ENCODE peak calls at places on chromosomes 1 and 21, in ten cellular contexts. One of them, this sample, is unnamed.

GRCh38 chr1:230268371-230269170 is 157.6 kb downstream of the PGBD5 start:
- DNase-seq in GM23338: peak; percentile 85
- DNase-seq in AG04450: peak; percentile 38
- DNase-seq in ovary: no peak
- DNase-seq in uterus: peak; percentile 14
- DNase-seq in Caco-2: peak; percentile 67
- DNase-seq in A549: peak; percentile 89
- DNase-seq in adrenal gland: peak; percentile 63
- DNase-seq in pancreas: peak; percentile 60
- DNase-seq in HFF-Myc: peak; percentile 46
- DNase-seq in this sample: peak; percentile 36

GRCh38 chr1:53893999-53894636 is at the start of gene DIO1:
- DNase-seq in GM23338: peak; percentile 47
- DNase-seq in AG04450: no peak
- DNase-seq in ovary: no peak
- DNase-seq in uterus: no peak
- DNase-seq in Caco-2: peak; percentile 71
- DNase-seq in A549: no peak
- DNase-seq in adrenal gland: no peak
- DNase-seq in pancreas: no peak
- DNase-seq in HFF-Myc: no peak
- DNase-seq in this sample: no peak

GRCh38 chr1:201695607-201696006 is 133.3 kb upstream of the IPO9 start:
- DNase-seq in GM23338: no peak
- DNase-seq in AG04450: no peak
- DNase-seq in ovary: no peak
- DNase-seq in uterus: no peak
- DNase-seq in Caco-2: no peak
- DNase-seq in A549: no peak
- DNase-seq in adrenal gland: no peak
- DNase-seq in pancreas: peak; percentile 38
- DNase-seq in HFF-Myc: no peak
- DNase-seq in this sample: no peak

GRCh38 chr1:182478238-182478637 is 28.3 kb downstream of the RGSL1 start:
- DNase-seq in GM23338: no peak
- DNase-seq in AG04450: no peak
- DNase-seq in ovary: no peak
- DNase-seq in uterus: no peak
- DNase-seq in Caco-2: no peak
- DNase-seq in A549: no peak
- DNase-seq in adrenal gland: no peak
- DNase-seq in pancreas: no peak
- DNase-seq in HFF-Myc: no peak
- DNase-seq in this sample: no peak

GRCh38 chr1:205237526-205238484 is 10.1 kb downstream of the TMCC2 start:
- DNase-seq in GM23338: no peak
- DNase-seq in AG04450: no peak
- DNase-seq in ovary: no peak
- DNase-seq in uterus: no peak
- DNase-seq in Caco-2: no peak
- DNase-seq in A549: no peak
- DNase-seq in adrenal gland: no peak
- DNase-seq in pancreas: no peak
- DNase-seq in HFF-Myc: no peak
- DNase-seq in this sample: no peak

GRCh38 chr21:44582980-44583799 is 2.8 kb upstream of the KRTAP10-5 start:
- DNase-seq in GM23338: no peak
- DNase-seq in AG04450: no peak
- DNase-seq in ovary: no peak
- DNase-seq in uterus: no peak
- DNase-seq in Caco-2: no peak
- DNase-seq in A549: no peak
- DNase-seq in adrenal gland: no peak
- DNase-seq in pancreas: no peak
- DNase-seq in HFF-Myc: no peak
- DNase-seq in this sample: no peak

GRCh38 chr1:91916811-91917460 is 31.0 kb upstream of the TGFBR3 start:
- DNase-seq in GM23338: peak; percentile 33
- DNase-seq in AG04450: no peak
- DNase-seq in ovary: no peak
- DNase-seq in uterus: no peak
- DNase-seq in Caco-2: peak; percentile 23
- DNase-seq in A549: no peak
- DNase-seq in adrenal gland: no peak
- DNase-seq in pancreas: no peak
- DNase-seq in HFF-Myc: no peak
- DNase-seq in this sample: no peak

GRCh38 chr1:214234635-214235025 is 46.3 kb upstream of the SMYD2 start:
- DNase-seq in GM23338: no peak
- DNase-seq in AG04450: no peak
- DNase-seq in ovary: no peak
- DNase-seq in uterus: no peak
- DNase-seq in Caco-2: no peak
- DNase-seq in A549: no peak
- DNase-seq in adrenal gland: no peak
- DNase-seq in pancreas: no peak
- DNase-seq in HFF-Myc: no peak
- DNase-seq in this sample: no peak

DNA sequence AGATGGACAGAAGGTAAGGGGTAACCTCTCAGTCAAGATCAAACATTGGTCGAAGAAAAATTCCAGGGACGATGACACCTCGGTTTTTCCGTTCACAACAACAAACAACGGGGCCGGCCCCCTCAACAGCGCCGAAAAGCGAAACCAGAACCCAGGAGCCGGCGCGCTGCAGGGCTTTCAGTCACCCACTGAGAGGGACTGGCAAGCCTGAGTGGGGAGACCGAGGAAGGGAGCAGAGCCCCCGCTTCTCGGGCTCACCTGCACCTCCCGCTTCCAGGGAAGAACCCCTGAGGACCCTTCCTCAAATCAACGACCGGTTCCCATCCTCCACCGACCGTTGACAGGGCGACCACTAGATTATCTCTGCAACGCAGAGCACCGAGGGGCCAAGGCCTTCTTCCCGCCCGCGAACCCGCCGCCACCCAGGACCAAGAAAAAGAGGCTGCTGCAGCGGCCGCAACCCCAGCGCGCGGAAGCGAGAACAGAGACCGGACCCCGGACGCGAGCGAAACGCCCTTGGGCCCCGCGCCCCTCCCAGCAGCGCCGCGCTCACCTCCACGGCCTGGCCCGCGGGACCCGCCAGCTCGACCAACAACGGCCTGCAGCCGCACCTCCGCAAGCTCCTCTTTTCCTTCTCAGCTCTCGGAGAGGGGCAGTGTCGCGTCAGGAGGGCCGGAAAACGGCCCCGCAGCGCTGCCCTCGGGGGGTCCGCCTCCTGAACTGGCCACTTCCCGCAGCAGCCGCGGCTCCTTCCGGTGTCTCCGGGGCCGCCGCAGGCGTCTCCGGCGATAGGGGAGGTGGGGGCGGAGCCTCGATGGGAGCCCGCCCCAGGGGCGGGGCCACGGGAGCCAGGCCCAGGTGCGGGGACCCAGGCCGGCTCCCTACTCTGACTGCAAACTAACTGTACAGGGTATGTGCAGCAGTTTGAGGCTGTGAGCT is at the start of gene USP33:
- DNase-seq in GM23338: peak; percentile 96
- DNase-seq in AG04450: peak; percentile 7
- DNase-seq in ovary: peak; percentile 93
- DNase-seq in uterus: peak; percentile 92
- DNase-seq in Caco-2: peak; percentile 92
- DNase-seq in A549: peak; percentile 46
- DNase-seq in adrenal gland: peak; percentile 86
- DNase-seq in pancreas: peak; percentile 96
- DNase-seq in HFF-Myc: peak; percentile 17
- DNase-seq in this sample: peak; percentile 25
- H3K4me3 ChIP-seq in GM23338: peak within 1 kb of the TSS; percentile 78
- H3K4me3 ChIP-seq in AG04450: peak within 1 kb of the TSS; percentile 88
- H3K4me3 ChIP-seq in ovary: peak within 1 kb of the TSS; percentile 87
- H3K4me3 ChIP-seq in uterus: peak within 1 kb of the TSS; percentile 72
- H3K4me3 ChIP-seq in Caco-2: peak within 1 kb of the TSS; percentile 63
- H3K4me3 ChIP-seq in A549: peak within 1 kb of the TSS; percentile 93
- H3K4me3 ChIP-seq in adrenal gland: peak within 1 kb of the TSS; percentile 87
- H3K4me3 ChIP-seq in pancreas: peak within 1 kb of the TSS; percentile 63
- H3K4me3 ChIP-seq in HFF-Myc: peak within 1 kb of the TSS; percentile 82
- H3K4me3 ChIP-seq in this sample: peak within 1 kb of the TSS; percentile 84

GRCh38 chr1:227316456-227316855 is 1.8 kb downstream of the CDC42BPA start:
- DNase-seq in GM23338: no peak
- DNase-seq in AG04450: no peak
- DNase-seq in ovary: no peak
- DNase-seq in uterus: no peak
- DNase-seq in Caco-2: no peak
- DNase-seq in A549: no peak
- DNase-seq in adrenal gland: no peak
- DNase-seq in pancreas: no peak
- DNase-seq in HFF-Myc: no peak
- DNase-seq in this sample: no peak

GRCh38 chr1:227311389-227312001 is 6.8 kb downstream of the CDC42BPA start:
- DNase-seq in GM23338: no peak
- DNase-seq in AG04450: no peak
- DNase-seq in ovary: no peak
- DNase-seq in uterus: no peak
- DNase-seq in Caco-2: no peak
- DNase-seq in A549: no peak
- DNase-seq in adrenal gland: no peak
- DNase-seq in pancreas: no peak
- DNase-seq in HFF-Myc: no peak
- DNase-seq in this sample: no peak

GRCh38 chr1:227312364-227313025 is 5.8 kb downstream of the CDC42BPA start:
- DNase-seq in GM23338: no peak
- DNase-seq in AG04450: no peak
- DNase-seq in ovary: no peak
- DNase-seq in uterus: no peak
- DNase-seq in Caco-2: no peak
- DNase-seq in A549: no peak
- DNase-seq in adrenal gland: no peak
- DNase-seq in pancreas: no peak
- DNase-seq in HFF-Myc: no peak
- DNase-seq in this sample: no peak

GRCh38 chr1:227315500-227316346 is 2.6 kb downstream of the CDC42BPA start:
- DNase-seq in GM23338: peak; percentile 29
- DNase-seq in AG04450: no peak
- DNase-seq in ovary: no peak
- DNase-seq in uterus: peak; percentile 17
- DNase-seq in Caco-2: peak; percentile 43
- DNase-seq in A549: peak; percentile 39
- DNase-seq in adrenal gland: peak; percentile 66
- DNase-seq in pancreas: no peak
- DNase-seq in HFF-Myc: no peak
- DNase-seq in this sample: peak; percentile 38

GRCh38 chr1:227314014-227314848 is 4.1 kb downstream of the CDC42BPA start:
- DNase-seq in GM23338: no peak
- DNase-seq in AG04450: no peak
- DNase-seq in ovary: no peak
- DNase-seq in uterus: no peak
- DNase-seq in Caco-2: no peak
- DNase-seq in A549: no peak
- DNase-seq in adrenal gland: no peak
- DNase-seq in pancreas: no peak
- DNase-seq in HFF-Myc: no peak
- DNase-seq in this sample: no peak
- H3K4me3 ChIP-seq in GM23338: peak overlapping the region; percentile 70
- H3K4me3 ChIP-seq in AG04450: peak overlapping the region; percentile 76
- H3K4me3 ChIP-seq in ovary: peak overlapping the region; percentile 22
- H3K4me3 ChIP-seq in uterus: peak overlapping the region; percentile 8
- H3K4me3 ChIP-seq in Caco-2: no peak overlapping the region
- H3K4me3 ChIP-seq in A549: peak overlapping the region; percentile 84
- H3K4me3 ChIP-seq in adrenal gland: no peak overlapping the region
- H3K4me3 ChIP-seq in pancreas: no peak overlapping the region
- H3K4me3 ChIP-seq in HFF-Myc: peak overlapping the region; percentile 84
- H3K4me3 ChIP-seq in this sample: peak overlapping the region; percentile 90

GRCh38 chr1:47417129-47418044 is 1.3 kb downstream of the FOXE3 start:
- DNase-seq in GM23338: peak; percentile 57
- DNase-seq in AG04450: no peak
- DNase-seq in ovary: no peak
- DNase-seq in uterus: no peak
- DNase-seq in Caco-2: no peak
- DNase-seq in A549: no peak
- DNase-seq in adrenal gland: no peak
- DNase-seq in pancreas: no peak
- DNase-seq in HFF-Myc: no peak
- DNase-seq in this sample: no peak
- H3K4me3 ChIP-seq in GM23338: peak overlapping the region; percentile 56
- H3K4me3 ChIP-seq in AG04450: no peak overlapping the region
- H3K4me3 ChIP-seq in ovary: no peak overlapping the region
- H3K4me3 ChIP-seq in uterus: no peak overlapping the region
- H3K4me3 ChIP-seq in Caco-2: no peak overlapping the region
- H3K4me3 ChIP-seq in A549: no peak overlapping the region
- H3K4me3 ChIP-seq in adrenal gland: no peak overlapping the region
- H3K4me3 ChIP-seq in pancreas: no peak overlapping the region
- H3K4me3 ChIP-seq in HFF-Myc: no peak overlapping the region
- H3K4me3 ChIP-seq in this sample: no peak overlapping the region

GRCh38 chr1:206660136-206660535 is 24.6 kb upstream of the MAPKAPK2 start:
- DNase-seq in GM23338: no peak
- DNase-seq in AG04450: no peak
- DNase-seq in ovary: no peak
- DNase-seq in uterus: no peak
- DNase-seq in Caco-2: no peak
- DNase-seq in A549: no peak
- DNase-seq in adrenal gland: no peak
- DNase-seq in pancreas: no peak
- DNase-seq in HFF-Myc: no peak
- DNase-seq in this sample: no peak

GRCh38 chr1:206656936-206657335 is 21.6 kb downstream of the DYRK3 start:
- DNase-seq in GM23338: no peak
- DNase-seq in AG04450: no peak
- DNase-seq in ovary: no peak
- DNase-seq in uterus: no peak
- DNase-seq in Caco-2: no peak
- DNase-seq in A549: no peak
- DNase-seq in adrenal gland: no peak
- DNase-seq in pancreas: no peak
- DNase-seq in HFF-Myc: no peak
- DNase-seq in this sample: no peak

GRCh38 chr1:206658264-206658980 is 23.1 kb downstream of the DYRK3 start:
- DNase-seq in GM23338: peak; percentile 88
- DNase-seq in AG04450: no peak
- DNase-seq in ovary: no peak
- DNase-seq in uterus: no peak
- DNase-seq in Caco-2: peak; percentile 46
- DNase-seq in A549: peak; percentile 81
- DNase-seq in adrenal gland: no peak
- DNase-seq in pancreas: no peak
- DNase-seq in HFF-Myc: no peak
- DNase-seq in this sample: no peak

GRCh38 chr1:206661161-206661820 is 23.4 kb upstream of the MAPKAPK2 start:
- DNase-seq in GM23338: peak; percentile 17
- DNase-seq in AG04450: no peak
- DNase-seq in ovary: no peak
- DNase-seq in uterus: no peak
- DNase-seq in Caco-2: no peak
- DNase-seq in A549: no peak
- DNase-seq in adrenal gland: no peak
- DNase-seq in pancreas: no peak
- DNase-seq in HFF-Myc: no peak
- DNase-seq in this sample: no peak

DNA sequence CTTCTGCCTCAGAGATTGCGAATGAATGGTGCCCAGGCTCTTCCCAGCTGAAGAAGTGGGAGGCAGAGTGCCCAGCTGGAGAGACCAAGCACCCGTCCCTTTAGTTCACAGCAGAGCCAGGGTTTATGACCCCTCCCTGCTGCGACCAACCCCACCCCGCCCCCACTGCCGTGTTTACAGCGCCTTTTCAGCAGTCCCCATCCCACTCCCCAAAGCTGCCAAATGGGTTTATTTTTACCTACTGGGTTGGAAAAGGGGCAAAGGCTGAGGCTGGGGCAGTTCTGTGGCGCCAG is 23.6 kb downstream of the DYRK3 start:
- DNase-seq in GM23338: no peak
- DNase-seq in AG04450: no peak
- DNase-seq in ovary: no peak
- DNase-seq in uterus: no peak
- DNase-seq in Caco-2: no peak
- DNase-seq in A549: no peak
- DNase-seq in adrenal gland: no peak
- DNase-seq in pancreas: no peak
- DNase-seq in HFF-Myc: no peak
- DNase-seq in this sample: no peak
- H3K4me3 ChIP-seq in GM23338: peak overlapping the region; percentile 54
- H3K4me3 ChIP-seq in AG04450: no peak overlapping the region
- H3K4me3 ChIP-seq in ovary: no peak overlapping the region
- H3K4me3 ChIP-seq in uterus: no peak overlapping the region
- H3K4me3 ChIP-seq in Caco-2: no peak overlapping the region
- H3K4me3 ChIP-seq in A549: no peak overlapping the region
- H3K4me3 ChIP-seq in adrenal gland: no peak overlapping the region
- H3K4me3 ChIP-seq in pancreas: no peak overlapping the region
- H3K4me3 ChIP-seq in HFF-Myc: no peak overlapping the region
- H3K4me3 ChIP-seq in this sample: no peak overlapping the region